ENCODE peak calls at places on chromosomes 11 and 22, in five cellular contexts. L is prostate gland, X is HCT116, N is GM12892, U is ovary. Y is an unnamed sample.

GRCh38 chr11:57205046-57205671 is 23.4 kb downstream of the LRRC55 start:
- DNase-seq in U (no peak), X (no peak), N (no peak), L (no peak), Y (peak; percentile 22)

GRCh38 chr11:68978931-68979591 is 1.7 kb downstream of the MRGPRD start:
- DNase-seq in N (no peak), X (no peak), L (no peak), U (no peak), Y (no peak)

GRCh38 chr22:44154431-44154942 is 26.2 kb upstream of the PARVG start:
- DNase-seq in N (no peak), X (no peak), U (no peak), L (no peak), Y (no peak)

GRCh38 chr11:72091292-72091691 is 10.6 kb downstream of the LRRC51 start:
- DNase-seq in N (peak; percentile 55), U (peak; percentile 76), X (no peak), L (peak; percentile 71), Y (peak; percentile 73)

GRCh38 chr11:78841451-78842060 is 266.9 kb upstream of the NARS2 start:
- DNase-seq in L (no peak), X (no peak), N (no peak), U (no peak), Y (no peak)

GRCh38 chr11:124746621-124747243 is 5.3 kb downstream of the VSIG2 start:
- DNase-seq in N (peak; percentile 94), X (peak; percentile 82), L (peak; percentile 88), U (peak; percentile 50), Y (peak; percentile 85)

GRCh38 chr11:124943731-124944130 is 7.9 kb upstream of the HEPACAM start:
- DNase-seq in L (no peak), U (no peak), X (no peak), N (no peak), Y (no peak)

GRCh38 chr11:12526789-12527188 is 147.4 kb upstream of the TEAD1 start:
- DNase-seq in N (no peak), X (no peak), L (no peak), U (no peak), Y (no peak)

GRCh38 chr11:106399075-106399500 is 321.6 kb downstream of the AASDHPPT start:
- DNase-seq in X (peak; percentile 36), U (peak; percentile 35), L (no peak), N (no peak), Y (no peak)

GRCh38 chr11:30635401-30635989 is 49.3 kb upstream of the MPPED2 start:
- DNase-seq in U (no peak), X (no peak), L (no peak), N (no peak), Y (peak; percentile 2)

GRCh38 chr11:123587559-123587958 is 66.9 kb downstream of the SCN3B start:
- DNase-seq in L (no peak), N (no peak), X (no peak), U (no peak), Y (no peak)

GRCh38 chr11:44016129-44016528 is 31.7 kb upstream of the ACCSL start:
- DNase-seq in L (no peak), U (peak; percentile 75), X (no peak), N (no peak), Y (no peak)

GRCh38 chr22:23608583-23608982 is 23.5 kb downstream of the DRICH1 start:
- DNase-seq in U (no peak), N (no peak), L (no peak), X (no peak), Y (no peak)

GRCh38 chr11:112013501-112014164 is 11.6 kb upstream of the DLAT start:
- DNase-seq in N (no peak), U (no peak), L (no peak), X (no peak), Y (no peak)

GRCh38 chr11:74634537-74634936 is 42.2 kb downstream of the POLD3 start:
- DNase-seq in U (no peak), N (no peak), X (peak; percentile 71), L (no peak), Y (peak; percentile 43)

GRCh38 chr11:134151083-134151747 is 72.6 kb downstream of the NCAPD3 start:
- DNase-seq in L (no peak), N (no peak), X (no peak), U (no peak), Y (no peak)

GRCh38 chr11:126194121-126194543 is 17.3 kb downstream of the RPUSD4 start:
- DNase-seq in N (no peak), L (peak; percentile 28), X (no peak), U (peak; percentile 73), Y (peak; percentile 68)

GRCh38 chr11:97732011-97732632 is 1288.6 kb upstream of the CNTN5 start:
- DNase-seq in N (no peak), U (no peak), X (no peak), L (no peak), Y (no peak)

GRCh38 chr11:28924007-28924406 is 815.8 kb downstream of the METTL15 start:
- DNase-seq in N (no peak), L (no peak), X (no peak), U (no peak), Y (no peak)

GRCh38 chr11:14420223-14420622 is 61.2 kb upstream of the RRAS2 start:
- DNase-seq in U (no peak), X (no peak), L (no peak), N (no peak), Y (no peak)

GRCh38 chr11:128324531-128325141 is 262.7 kb downstream of the ETS1 start:
- DNase-seq in L (no peak), X (no peak), N (no peak), U (no peak), Y (no peak)

GRCh38 chr11:123371506-123372297 is 58.4 kb upstream of the GRAMD1B start:
- DNase-seq in U (no peak), X (no peak), N (no peak), L (no peak), Y (no peak)

GRCh38 chr11:58498464-58498863 is 9.4 kb downstream of the OR5B21 start:
- DNase-seq in N (no peak), U (no peak), X (no peak), L (no peak), Y (no peak)

GRCh38 chr22:48054596-48054995 is 1292.1 kb downstream of the TBC1D22A start:
- DNase-seq in N (no peak), U (no peak), L (no peak), X (no peak), Y (no peak)

GRCh38 chr11:105862736-105863367 is 159.2 kb downstream of the MSANTD4 start:
- DNase-seq in U (no peak), L (no peak), N (no peak), X (peak; percentile 41), Y (peak; percentile 8)

GRCh38 chr22:29314537-29315285 is 786 bp downstream of the RASL10A start:
- DNase-seq in L (no peak), X (no peak), N (peak; percentile 39), U (no peak), Y (peak; percentile 45)

GRCh38 chr11:8531312-8531711 is 62.7 kb downstream of the STK33 start:
- DNase-seq in N (no peak), L (no peak), U (no peak), X (no peak), Y (no peak)

GRCh38 chr11:100719809-100720221 is 32.7 kb downstream of the ARHGAP42 start:
- DNase-seq in X (peak; percentile 63), L (peak; percentile 63), N (no peak), U (peak; percentile 58), Y (no peak)

GRCh38 chr11:19345519-19345847 is 104.7 kb upstream of the E2F8 start:
- DNase-seq in X (no peak), U (no peak), L (no peak), N (peak; percentile 51), Y (no peak)

GRCh38 chr11:130338667-130339066 is 23.9 kb upstream of the ZBTB44 start:
- DNase-seq in L (no peak), N (no peak), X (no peak), U (no peak), Y (no peak)
- TF ChIP-seq POLR2A in L (no peak), N (no peak), X (no peak), U (no peak), Y (no peak)

DNA sequence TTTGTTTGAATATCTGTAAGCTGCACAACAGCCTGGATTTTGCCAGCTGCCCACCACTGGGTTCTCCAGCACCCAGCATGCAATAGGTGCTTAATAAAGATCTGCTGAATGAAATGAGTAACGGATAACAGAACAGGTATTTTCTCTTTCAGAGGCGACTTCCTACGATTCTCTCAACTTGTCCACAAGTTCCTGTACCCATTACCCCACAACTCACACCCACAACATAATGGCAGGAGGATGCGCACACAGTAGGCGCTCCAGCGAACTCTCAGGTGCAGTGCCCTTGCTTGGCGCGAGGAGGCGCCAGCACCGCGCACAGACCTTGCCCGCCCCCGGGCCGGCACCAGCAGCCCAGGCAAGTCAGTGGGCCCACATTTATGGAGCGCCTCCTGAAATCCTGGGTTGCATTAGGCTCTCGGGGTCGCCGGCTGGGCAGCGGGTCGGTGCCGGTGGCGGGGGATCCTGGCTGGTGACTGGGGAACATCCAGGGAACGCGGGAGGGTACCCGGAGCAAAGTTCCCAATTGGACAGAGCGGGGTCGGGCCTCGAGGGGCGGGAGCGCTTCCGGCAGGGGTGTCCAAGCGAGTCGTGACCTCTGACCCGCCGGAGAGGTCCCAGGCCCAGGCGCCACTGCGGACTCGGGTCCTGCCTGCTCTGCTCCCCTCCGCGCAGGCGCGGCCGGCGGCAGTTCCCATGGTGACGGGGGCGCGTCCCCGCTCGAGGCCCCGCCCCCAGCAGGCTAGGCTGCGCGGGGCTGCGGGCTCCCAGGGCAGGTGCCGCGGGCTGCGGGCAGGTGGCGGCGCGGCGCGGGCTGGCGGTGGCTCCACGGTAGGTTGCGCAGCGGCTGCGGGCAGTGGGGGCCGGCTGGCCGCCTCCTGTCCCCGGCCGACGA is at the start of gene KIAA1671:
- DNase-seq in X (peak; percentile 53), U (peak; percentile 89), L (peak; percentile 84), N (peak; percentile 89), Y (peak; percentile 77)
- TF ChIP-seq POLR2A in X (peak; percentile 76), U (peak; percentile 39), L (peak; percentile 92), N (no peak), Y (no peak)

GRCh38 chr22:45775062-45775461 is 103.4 kb downstream of the ATXN10 start:
- DNase-seq in U (no peak), N (no peak), X (no peak), L (no peak), Y (no peak)
- TF ChIP-seq POLR2A in U (no peak), N (no peak), X (no peak), L (no peak), Y (no peak)

GRCh38 chr22:39176067-39176621 is 23.7 kb upstream of the CBX7 start:
- DNase-seq in X (no peak), U (peak; percentile 75), N (no peak), L (peak; percentile 68), Y (no peak)
- TF ChIP-seq POLR2A in X (no peak), U (no peak), N (no peak), L (no peak), Y (no peak)

DNA sequence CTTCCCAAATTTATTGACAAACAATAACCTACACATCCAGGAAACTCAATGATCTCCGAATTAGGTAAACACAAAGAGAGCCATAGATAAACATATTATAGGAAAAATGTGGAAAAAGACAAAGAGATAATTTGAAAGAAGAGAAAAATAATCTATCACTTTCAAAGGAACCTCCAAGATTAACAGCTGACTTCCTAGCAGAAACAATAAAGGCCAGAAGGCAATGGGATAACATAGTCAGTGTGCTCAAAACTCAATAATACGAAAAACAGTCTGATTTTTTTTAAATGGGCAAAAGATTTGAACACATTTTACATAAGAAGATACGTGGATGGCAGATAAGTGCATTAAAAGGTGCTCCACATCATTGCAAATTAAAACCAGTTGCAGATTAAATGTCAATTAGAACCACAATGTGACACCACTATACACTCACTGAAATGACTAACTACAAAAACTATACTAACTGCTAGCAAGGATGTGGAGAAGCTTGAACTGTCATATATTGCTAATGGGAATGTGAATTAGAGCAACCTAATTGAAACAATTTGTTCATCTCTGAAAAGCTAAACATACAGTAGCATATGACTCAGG is 300.4 kb downstream of the TMEM135 start:
- DNase-seq in X (no peak), N (no peak), U (no peak), L (no peak), Y (no peak)
- TF ChIP-seq POLR2A in X (no peak), N (no peak), U (no peak), L (no peak), Y (no peak)

GRCh38 chr11:66467034-66467659 is 442 bp downstream of the PELI3 start:
- DNase-seq in X (no peak), L (no peak), N (peak; percentile 60), U (peak; percentile 49), Y (peak; percentile 73)
- TF ChIP-seq POLR2A in X (no peak), L (no peak), N (no peak), U (no peak), Y (no peak)

Y was measured in erythroblast.